ENCODE peak calls at places on chromosomes 13 and 19, in five cellular contexts. D, V, A, I and C are unnamed samples.

GRCh38 chr13:80306573-80306972 is 34.4 kb downstream of the SPRY2 start:
- DNase-seq in D (no peak), V (no peak), A (no peak), I (no peak), C (no peak)

GRCh38 chr19:16285769-16286564 is 38.7 kb upstream of the KLF2 start:
- DNase-seq in D (no peak), V (no peak), A (no peak), I (no peak), C (no peak)

GRCh38 chr19:7294571-7295212 is 478 bp upstream of the INSR start:
- DNase-seq in D (peak; percentile 16), V (peak; percentile 53), A (no peak), I (peak; percentile 20), C (no peak)

GRCh38 chr13:60139272-60139671 is 24.5 kb downstream of the DIAPH3 start:
- DNase-seq in D (peak; percentile 43), V (no peak), A (no peak), I (no peak), C (peak; percentile 63)

GRCh38 chr19:35141627-35142401 is 1.2 kb upstream of the FXYD7 start:
- DNase-seq in D (no peak), V (no peak), A (no peak), I (no peak), C (no peak)

GRCh38 chr19:46967578-46968018 is 52.0 kb upstream of the NPAS1 start:
- DNase-seq in D (no peak), V (no peak), A (no peak), I (peak; percentile 34), C (no peak)

GRCh38 chr19:39413269-39413902 is 917 bp downstream of the PLEKHG2 start:
- DNase-seq in D (peak; percentile 60), V (peak; percentile 65), A (no peak), I (peak; percentile 49), C (no peak)

GRCh38 chr19:50357178-50358100 is 8.0 kb downstream of the NAPSA start:
- DNase-seq in D (peak; percentile 41), V (peak; percentile 86), A (no peak), I (peak; percentile 90), C (peak; percentile 69)

GRCh38 chr13:109145631-109146030 is 516.2 kb downstream of the MYO16 start:
- DNase-seq in D (peak; percentile 72), V (no peak), A (peak; percentile 57), I (no peak), C (peak; percentile 79)

GRCh38 chr13:40236566-40237168 is 429.8 kb downstream of the FOXO1 start:
- DNase-seq in D (no peak), V (no peak), A (no peak), I (no peak), C (no peak)

DNA sequence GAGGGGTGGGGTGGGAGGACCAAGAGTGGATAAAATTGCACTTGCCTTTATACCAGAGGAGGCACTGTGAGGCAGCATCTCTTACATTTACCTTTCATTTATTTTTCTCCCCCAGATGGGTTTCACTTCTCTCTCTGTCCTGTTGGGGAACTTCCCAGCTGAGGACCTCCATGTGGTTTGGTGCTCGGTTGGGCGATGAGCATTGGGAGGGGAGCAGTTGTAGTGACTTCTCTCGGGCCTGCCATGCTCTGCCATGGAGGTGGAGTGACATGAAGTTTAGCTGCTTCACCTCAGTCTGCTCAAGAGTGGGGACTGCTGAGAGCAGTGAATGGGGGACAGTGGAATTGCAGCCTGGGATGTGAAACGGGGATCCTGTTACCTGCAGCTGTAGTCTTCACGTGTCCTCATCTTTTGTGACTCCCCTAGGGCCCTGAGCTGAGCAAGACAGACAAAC is 23.1 kb upstream of the CXCL17 start:
- DNase-seq in D (no peak), V (no peak), A (no peak), I (peak; percentile 62), C (no peak)
- TF ChIP-seq CTCF in D (no peak), V (no peak), A (no peak), I (peak; percentile 23), C (no peak)

DNA sequence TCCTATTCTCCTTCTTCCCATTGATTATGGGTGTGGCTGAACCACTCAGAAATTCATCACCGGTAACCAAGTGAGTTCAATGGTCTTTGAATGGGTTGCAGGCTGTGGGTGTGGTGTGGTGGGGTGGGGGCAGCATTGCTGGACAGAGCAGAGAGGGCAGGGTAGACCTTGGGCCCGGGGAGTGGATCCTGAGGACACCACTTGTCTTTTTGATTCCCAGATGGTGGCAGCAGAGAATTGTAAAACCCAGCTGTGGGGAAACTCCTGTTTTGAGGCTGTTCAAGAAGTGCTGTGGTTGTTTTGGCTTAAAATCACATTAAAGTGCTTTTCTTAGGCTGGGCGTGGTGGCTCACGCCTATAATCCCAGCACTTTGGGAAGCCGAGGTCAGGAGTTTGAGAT is 45.8 kb upstream of the RGCC start:
- DNase-seq in D (peak; percentile 71), V (peak; percentile 35), A (peak; percentile 35), I (no peak), C (peak; percentile 62)
- TF ChIP-seq CTCF in D (peak; percentile 67), V (no peak), A (no peak), I (peak; percentile 10), C (peak; percentile 64)

GRCh38 chr19:20077791-20078463 is at the start of gene ZNF90:
- DNase-seq in D (peak; percentile 93), V (peak; percentile 95), A (peak; percentile 75), I (peak; percentile 95), C (peak; percentile 95)
- TF ChIP-seq CTCF in D (peak; percentile 3), V (no peak), A (no peak), I (no peak), C (peak; percentile 18)

GRCh38 chr19:32719611-32720059 is at the start of gene TDRD12:
- DNase-seq in D (no peak), V (peak; percentile 70), A (no peak), I (no peak), C (no peak)
- TF ChIP-seq CTCF in D (no peak), V (peak; percentile 42), A (no peak), I (no peak), C (no peak)

GRCh38 chr13:113962975-113963374 is 10.9 kb downstream of the C13orf46 start:
- DNase-seq in D (no peak), V (no peak), A (no peak), I (no peak), C (no peak)
- TF ChIP-seq CTCF in D (no peak), V (no peak), A (no peak), I (no peak), C (no peak)

GRCh38 chr13:96817336-96817941 is 176.8 kb downstream of the OXGR1 start:
- DNase-seq in D (peak; percentile 10), V (no peak), A (no peak), I (no peak), C (no peak)
- TF ChIP-seq CTCF in D (peak; percentile 45), V (peak; percentile 46), A (peak; percentile 48), I (peak; percentile 33), C (peak; percentile 48)